ENCODE peak calls at places on chromosomes 5 and 9, in nine cellular contexts. S is bronchial epithelial cell, U is tibial artery, L is choroid plexus epithelial cell, Z is ovary, F is HFF-Myc, A is suprapubic skin, Y is body of pancreas, R is left ventricle myocardium inferior. M is an unnamed sample.

GRCh38 chr5:139457653-139458306 is 4.8 kb downstream of the ECSCR start:
- DNase-seq in F (no peak), S (no peak), A (no peak), Z (no peak), U (no peak), Y (no peak), R (no peak), L (no peak), M (no peak)

GRCh38 chr9:109335121-109335520 is 14.3 kb upstream of the EPB41L4B start:
- DNase-seq in Z (no peak), S (no peak), F (no peak), U (no peak), L (no peak), A (peak), Y (peak), R (no peak), M (peak)

GRCh38 chr5:112116372-112116771 is 302.7 kb downstream of the EPB41L4A start:
- DNase-seq in A (no peak), S (no peak), L (no peak), Y (no peak), Z (no peak), U (no peak), F (no peak), R (no peak), M (no peak)

GRCh38 chr5:73911761-73912393 is 285.9 kb downstream of the ARHGEF28 start:
- DNase-seq in Z (no peak), A (no peak), Y (no peak), U (no peak), S (no peak), R (no peak), F (no peak), L (peak), M (no peak)

GRCh38 chr5:166722939-166723338 is 1568.5 kb upstream of the WWC1 start:
- DNase-seq in R (no peak), A (no peak), Z (no peak), U (no peak), S (peak), L (peak), F (no peak), Y (no peak), M (no peak)

GRCh38 chr5:178309271-178310008 is 76.8 kb upstream of the PHYKPL start:
- DNase-seq in Z (no peak), R (no peak), A (peak), U (peak), Y (peak), S (no peak), L (no peak), F (no peak), M (no peak)

GRCh38 chr5:172740483-172741205 is 30.4 kb downstream of the DUSP1 start:
- DNase-seq in Z (no peak), Y (peak), A (peak), R (peak), U (peak), L (peak), S (peak), F (peak), M (peak)

GRCh38 chr5:180499684-180500083 is 5.5 kb downstream of the CNOT6 start:
- DNase-seq in S (peak), A (no peak), Z (no peak), Y (no peak), R (no peak), U (no peak), F (no peak), L (peak), M (no peak)

GRCh38 chr9:125549465-125550215 is 157.4 kb downstream of the MAPKAP1 start:
- DNase-seq in F (no peak), S (no peak), Z (peak), U (peak), Y (peak), A (peak), L (no peak), R (no peak), M (peak)

GRCh38 chr5:119212026-119212425 is 141.1 kb downstream of the DMXL1 start:
- DNase-seq in Z (no peak), L (no peak), S (no peak), Y (no peak), U (no peak), F (no peak), A (no peak), R (no peak), M (no peak)

GRCh38 chr9:76534031-76534430 is 75.0 kb downstream of the GCNT1 start:
- DNase-seq in A (no peak), F (no peak), L (peak), R (no peak), U (no peak), S (no peak), Z (no peak), Y (no peak), M (no peak)

GRCh38 chr9:82206490-82206889 is 217.9 kb downstream of the SPATA31D1 start:
- DNase-seq in F (peak), Y (no peak), U (no peak), Z (no peak), S (peak), A (no peak), L (no peak), R (no peak), M (no peak)

GRCh38 chr9:12314589-12314988 is 378.6 kb upstream of the TYRP1 start:
- DNase-seq in A (no peak), R (no peak), S (no peak), Y (no peak), L (no peak), Z (no peak), F (no peak), U (no peak), M (no peak)

GRCh38 chr5:82595083-82595482 is 316.9 kb upstream of the RPS23 start:
- DNase-seq in R (no peak), Y (peak), A (no peak), U (no peak), L (no peak), F (no peak), Z (no peak), S (peak), M (no peak)

GRCh38 chr5:53067641-53068040 is 41.9 kb downstream of the MOCS2 start:
- DNase-seq in F (no peak), Z (no peak), R (no peak), L (peak), Y (no peak), A (no peak), U (no peak), S (peak), M (no peak)

GRCh38 chr9:136978073-136978864 is 965 bp downstream of the PTGDS start:
- DNase-seq in S (peak), A (peak), Y (peak), R (peak), U (peak), L (peak), Z (peak), F (no peak), M (peak)

GRCh38 chr9:71819115-71819739 is 50.9 kb upstream of the CEMIP2 start:
- DNase-seq in L (peak), U (no peak), R (no peak), F (no peak), A (no peak), Y (peak), Z (peak), S (peak), M (no peak)

GRCh38 chr5:115324021-115324420 is 27.6 kb upstream of the CCDC112 start:
- DNase-seq in A (no peak), Y (no peak), R (no peak), F (no peak), U (no peak), L (peak), S (peak), Z (no peak), M (no peak)

GRCh38 chr5:169695919-169696490 is 58.9 kb downstream of the DOCK2 start:
- DNase-seq in Z (no peak), S (peak), Y (no peak), A (no peak), U (no peak), L (peak), F (peak), R (no peak), M (no peak)

GRCh38 chr5:68848086-68848485 is 245.7 kb upstream of the SLC30A5 start:
- DNase-seq in R (no peak), A (no peak), Y (no peak), F (no peak), U (no peak), S (peak), L (no peak), Z (no peak), M (no peak)

GRCh38 chr5:141476132-141476909 is 555 bp downstream of the PCDHGC3 start:
- DNase-seq in U (peak), F (peak), Z (peak), L (peak), Y (peak), A (peak), R (peak), S (peak), M (peak)
- H3K4me3 ChIP-seq in U (peak), F (peak), Z (peak), L (peak), Y (peak), A (peak), R (peak), S (peak), M (peak)

DNA sequence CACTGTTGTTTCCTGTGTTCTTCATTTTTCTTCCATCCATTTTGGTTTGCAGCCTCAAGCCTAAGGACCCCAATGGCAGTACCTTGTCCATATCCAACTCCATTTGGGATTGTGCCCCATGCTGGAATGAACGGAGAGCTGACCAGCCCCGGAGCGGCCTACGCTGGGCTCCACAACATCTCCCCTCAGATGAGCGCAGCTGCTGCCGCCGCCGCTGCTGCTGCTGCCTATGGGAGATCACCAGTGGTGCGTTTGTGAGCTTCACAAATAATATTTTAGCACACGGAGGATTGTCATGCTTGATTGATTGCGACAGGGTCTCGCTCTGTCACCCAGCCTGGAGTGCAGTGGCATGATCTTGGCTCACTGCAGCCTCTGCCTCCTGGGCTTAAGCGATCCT is 136.8 kb downstream of the TLE4 start:
- DNase-seq in U (no peak), Z (no peak), L (no peak), F (no peak), Y (no peak), A (no peak), S (no peak), R (no peak), M (no peak)
- H3K4me3 ChIP-seq in U (no peak), Z (no peak), L (no peak), F (no peak), Y (no peak), A (no peak), S (no peak), R (no peak), M (no peak)

GRCh38 chr9:134501266-134502181 is 140.1 kb upstream of the COL5A1 start:
- DNase-seq in Y (no peak), F (no peak), L (no peak), U (peak), Z (no peak), R (peak), A (no peak), S (no peak), M (peak)
- H3K4me3 ChIP-seq in Y (no peak), F (no peak), L (no peak), U (no peak), Z (no peak), R (no peak), A (no peak), S (no peak), M (no peak)

DNA sequence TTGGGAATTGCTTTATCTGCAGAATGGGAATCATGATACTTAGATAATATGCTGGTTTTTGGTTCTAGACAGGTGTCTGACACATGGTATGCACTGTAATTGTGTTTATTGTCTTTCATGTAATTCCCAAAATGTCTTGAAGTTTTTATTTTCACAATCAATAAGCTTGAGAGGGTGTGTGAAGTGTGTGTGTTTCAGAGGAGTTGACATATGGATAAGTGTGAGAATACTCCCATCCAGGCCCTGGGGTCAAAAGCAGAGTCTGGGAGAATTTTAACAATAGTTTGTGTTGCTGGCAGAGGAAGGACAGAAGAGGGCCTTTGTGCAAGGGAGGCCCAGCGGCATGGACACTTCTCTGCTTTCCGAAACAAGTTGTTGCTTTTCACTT is 8.4 kb downstream of the PRDM6 start:
- DNase-seq in Y (no peak), U (no peak), S (no peak), L (no peak), R (no peak), A (no peak), F (no peak), Z (no peak), M (no peak)
- H3K4me3 ChIP-seq in Y (no peak), U (peak), S (no peak), L (no peak), R (no peak), A (no peak), F (no peak), Z (no peak), M (no peak)

DNA sequence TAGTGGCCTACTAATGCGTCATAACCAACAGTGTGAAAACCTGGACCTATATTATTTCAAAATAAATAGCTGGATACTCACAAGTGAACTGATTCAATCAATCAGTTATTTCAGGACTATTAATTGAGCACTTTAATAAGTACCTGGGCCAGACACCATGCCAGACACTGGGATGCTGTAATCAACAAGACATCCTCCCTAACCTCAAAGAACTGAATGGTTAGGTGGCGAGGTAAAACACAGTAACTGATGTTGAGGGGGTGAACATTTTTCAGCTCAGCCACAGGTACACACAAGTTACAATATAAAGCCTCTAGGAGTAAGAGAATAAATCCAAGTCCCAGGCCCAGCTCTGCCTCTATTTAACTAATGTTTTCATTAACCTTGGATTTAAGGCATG is 24.0 kb downstream of the CDH6 start:
- DNase-seq in L (no peak), R (no peak), Z (no peak), S (no peak), Y (no peak), F (no peak), U (no peak), A (no peak), M (no peak)
- H3K4me3 ChIP-seq in L (no peak), R (no peak), Z (no peak), S (no peak), Y (no peak), F (no peak), U (no peak), A (no peak), M (no peak)

M was measured in lower leg skin.